ENCODE peak calls at places on chromosomes 2 and 18, in six cellular contexts. M is right cardiac atrium, Z is activated T-cell treated with anti-CD3 and anti-CD28 coated beads for 48 hours, U is foreskin melanocyte, I is IMR-90, Y is left ventricle myocardium inferior. G is an unnamed sample.

GRCh38 chr2:169818241-169818640 is 6.5 kb downstream of the METTL5 start:
- DNase-seq in Y (no peak), I (no peak), M (no peak), U (no peak), Z (no peak), G (no peak)

GRCh38 chr18:55076643-55077218 is 117.5 kb upstream of the CCDC68 start:
- DNase-seq in Z (no peak), Y (no peak), M (no peak), U (no peak), I (peak; percentile 11), G (no peak)

GRCh38 chr2:30266705-30267104 is 35.4 kb downstream of the LBH start:
- DNase-seq in Y (no peak), Z (no peak), I (no peak), M (no peak), U (no peak), G (no peak)

GRCh38 chr2:237697586-237698337 is 70.4 kb downstream of the LRRFIP1 start:
- DNase-seq in U (peak; percentile 57), M (no peak), Y (no peak), I (no peak), Z (peak; percentile 49), G (no peak)

GRCh38 chr18:58603365-58604067 is 25.4 kb downstream of the ALPK2 start:
- DNase-seq in Z (no peak), I (peak; percentile 36), Y (no peak), M (no peak), U (no peak), G (no peak)

GRCh38 chr2:40545645-40546044 is 93.8 kb upstream of the SLC8A1 start:
- DNase-seq in U (no peak), Z (no peak), M (no peak), Y (no peak), I (no peak), G (no peak)

GRCh38 chr2:190782264-190782663 is 98.4 kb upstream of the GLS start:
- DNase-seq in M (no peak), I (no peak), Z (no peak), Y (no peak), U (no peak), G (no peak)

GRCh38 chr18:37261246-37261927 is 304.2 kb downstream of the CELF4 start:
- DNase-seq in Y (no peak), U (no peak), Z (no peak), I (no peak), M (no peak), G (peak; percentile 20)

GRCh38 chr2:129915303-129915840 is 64.1 kb upstream of the RAB6C start:
- DNase-seq in Z (no peak), U (no peak), I (no peak), Y (no peak), M (no peak), G (no peak)

GRCh38 chr2:239241431-239241830 is 159.4 kb downstream of the HDAC4 start:
- DNase-seq in I (no peak), Z (no peak), M (no peak), U (no peak), Y (no peak), G (no peak)

GRCh38 chr2:86194751-86195054 is 559 bp downstream of the IMMT start:
- DNase-seq in M (no peak), Z (no peak), U (no peak), Y (no peak), I (no peak), G (peak; percentile 98)

GRCh38 chr2:60042023-60042422 is 511.4 kb downstream of the BCL11A start:
- DNase-seq in Z (no peak), I (no peak), M (no peak), Y (no peak), U (no peak), G (no peak)

GRCh38 chr2:97704989-97705388 is 8.4 kb upstream of the ZAP70 start:
- DNase-seq in Z (no peak), Y (no peak), I (no peak), U (no peak), M (no peak), G (no peak)

GRCh38 chr2:166573393-166573792 is 79.3 kb upstream of the SCN7A start:
- DNase-seq in Y (no peak), I (peak; percentile 77), M (no peak), U (peak; percentile 27), Z (no peak), G (no peak)